ENCODE peak calls at places on chromosome 6, in four cellular contexts. D is GM06990, Z is foreskin fibroblast, F is upper lobe of left lung. W is an unnamed sample.

GRCh38 chr6:130967502-130968469 is 95.3 kb downstream of the EPB41L2 start:
- DNase-seq in Z (peak; percentile 49), F (no peak), D (no peak), W (no peak)

GRCh38 chr6:167015302-167015701 is 16.1 kb downstream of the CEP43 start:
- DNase-seq in D (no peak), F (peak; percentile 13), Z (no peak), W (no peak)

GRCh38 chr6:156585859-156586258 is 191.3 kb upstream of the ARID1B start:
- DNase-seq in F (no peak), D (no peak), Z (no peak), W (no peak)

GRCh38 chr6:31572041-31572911 is at the start of gene LTA:
- DNase-seq in F (peak; percentile 77), Z (no peak), D (peak; percentile 80), W (no peak)

GRCh38 chr6:85416766-85417165 is 33.1 kb upstream of the NT5E start:
- DNase-seq in Z (no peak), F (no peak), D (no peak), W (no peak)

GRCh38 chr6:137926207-137926731 is 59.2 kb downstream of the TNFAIP3 start:
- DNase-seq in D (no peak), F (no peak), Z (peak; percentile 92), W (no peak)

GRCh38 chr6:141956046-141956761 is 176.5 kb upstream of the GJE1 start:
- DNase-seq in D (no peak), Z (peak; percentile 41), F (no peak), W (no peak)

GRCh38 chr6:722608-723007 is 29.7 kb upstream of the EXOC2 start:
- DNase-seq in F (no peak), D (no peak), Z (peak; percentile 58), W (no peak)

GRCh38 chr6:5025911-5026819 is 22.3 kb upstream of the RPP40 start:
- DNase-seq in Z (peak; percentile 79), F (no peak), D (no peak), W (peak; percentile 38)

GRCh38 chr6:14524319-14524718 is 406.7 kb downstream of the CD83 start:
- DNase-seq in Z (peak; percentile 72), F (no peak), D (no peak), W (no peak)

GRCh38 chr6:152356659-152357058 is 280.5 kb downstream of the SYNE1 start:
- DNase-seq in F (no peak), D (peak; percentile 16), Z (peak; percentile 60), W (no peak)
- TF ChIP-seq CTCF in F (no peak), D (peak; percentile 33), Z (peak; percentile 7), W (peak; percentile 58)

GRCh38 chr6:44152109-44152461 is 6.5 kb upstream of the CAPN11 start:
- DNase-seq in Z (no peak), F (no peak), D (no peak), W (no peak)
- TF ChIP-seq CTCF in Z (no peak), F (no peak), D (no peak), W (peak; percentile 17)

GRCh38 chr6:35972471-35972985 is 51.6 kb upstream of the SRPK1 start:
- DNase-seq in F (no peak), Z (peak; percentile 15), D (no peak), W (peak; percentile 2)
- TF ChIP-seq CTCF in F (no peak), Z (no peak), D (no peak), W (no peak)

GRCh38 chr6:33845031-33845430 is 41.2 kb upstream of the MLN start:
- DNase-seq in Z (no peak), D (no peak), F (no peak), W (no peak)
- TF ChIP-seq CTCF in Z (no peak), D (no peak), F (no peak), W (no peak)

DNA sequence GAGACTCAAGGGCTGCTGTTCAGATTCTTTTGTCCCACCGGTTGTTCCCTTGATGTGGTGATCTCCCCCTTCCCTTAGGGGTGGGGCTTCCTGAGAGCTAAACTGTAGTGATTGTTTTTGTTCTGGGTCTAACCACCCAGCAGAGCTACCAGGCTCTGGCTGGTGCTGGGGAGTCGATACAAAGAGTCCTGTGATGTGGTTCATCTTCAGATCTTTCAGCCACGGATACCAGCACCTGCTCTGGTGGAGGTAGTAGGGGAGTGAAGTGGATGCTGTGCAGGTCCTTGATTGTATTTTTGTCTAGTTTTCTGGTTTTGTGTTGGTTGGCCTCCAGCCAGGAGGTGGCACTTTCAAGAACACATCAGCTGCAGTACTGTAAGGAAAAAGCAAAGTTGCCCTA is 801.6 kb downstream of the EPHA7 start:
- DNase-seq in D (no peak), Z (no peak), F (no peak), W (no peak)
- TF ChIP-seq CTCF in D (no peak), Z (no peak), F (no peak), W (no peak)

DNA sequence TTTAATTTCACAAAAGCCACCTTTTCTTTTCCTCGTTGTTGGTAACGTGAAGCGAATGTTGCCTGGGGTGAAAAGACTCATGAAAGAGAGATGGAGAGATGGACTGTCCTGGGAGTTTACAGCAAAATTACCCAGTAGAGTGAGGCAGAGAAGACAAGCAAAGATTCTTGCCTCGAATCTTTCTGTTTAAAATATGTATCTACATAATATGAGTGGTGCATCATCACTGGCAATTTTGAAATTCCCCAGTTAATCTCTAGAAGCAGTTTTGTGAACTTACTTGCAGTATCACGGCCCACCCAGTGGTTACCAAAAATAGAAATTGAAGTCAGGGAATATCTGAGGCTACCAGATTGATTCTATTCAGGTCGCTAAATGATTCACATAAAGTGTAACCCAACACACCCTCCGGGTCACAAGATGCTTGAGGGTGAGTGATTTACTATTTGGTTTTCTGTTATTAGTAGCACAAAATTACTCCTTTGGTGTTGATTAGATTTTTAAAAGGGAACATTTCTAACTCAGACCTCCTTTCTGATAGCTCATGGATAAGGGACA is 111.9 kb downstream of the PPP1R14C start:
- DNase-seq in F (no peak), Z (no peak), D (no peak), W (no peak)
- TF ChIP-seq CTCF in F (no peak), Z (no peak), D (no peak), W (no peak)